ENCODE peak calls at places on chromosome 16, in six cellular contexts. One of them, this sample, is unnamed.

GRCh38 chr16:81143921-81144471 is 47.8 kb upstream of the GCSH start:
- DNase-seq in stimulated activated CD4-positive, alpha-beta T cell treated with anti-CD3 and anti-CD28 coated beads, Interleukin-1b, Interleukin-23, amount 100 ng/mL, for 1 hour: no peak
- DNase-seq in NCI-H748 treated with DMSO at 0.1 percent for 48 hours: no peak
- DNase-seq in GM23248: no peak
- DNase-seq in NCI-H1105 treated with DMSO at 0.1 percent for 48 hours: no peak
- DNase-seq in NCI-H510A: no peak
- DNase-seq in this sample: no peak

GRCh38 chr16:64589836-64590235 is 532.0 kb downstream of the CDH11 start:
- DNase-seq in stimulated activated CD4-positive, alpha-beta T cell treated with anti-CD3 and anti-CD28 coated beads, Interleukin-1b, Interleukin-23, amount 100 ng/mL, for 1 hour: no peak
- DNase-seq in NCI-H748 treated with DMSO at 0.1 percent for 48 hours: no peak
- DNase-seq in GM23248: peak
- DNase-seq in NCI-H1105 treated with DMSO at 0.1 percent for 48 hours: no peak
- DNase-seq in NCI-H510A: no peak
- DNase-seq in this sample: no peak

GRCh38 chr16:51982715-51983680 is 563.9 kb downstream of the TOX3 start:
- DNase-seq in stimulated activated CD4-positive, alpha-beta T cell treated with anti-CD3 and anti-CD28 coated beads, Interleukin-1b, Interleukin-23, amount 100 ng/mL, for 1 hour: no peak
- DNase-seq in NCI-H748 treated with DMSO at 0.1 percent for 48 hours: peak
- DNase-seq in GM23248: peak
- DNase-seq in NCI-H1105 treated with DMSO at 0.1 percent for 48 hours: peak
- DNase-seq in NCI-H510A: peak
- DNase-seq in this sample: no peak

GRCh38 chr16:88315543-88316105 is 67.1 kb upstream of the ZNF469 start:
- DNase-seq in stimulated activated CD4-positive, alpha-beta T cell treated with anti-CD3 and anti-CD28 coated beads, Interleukin-1b, Interleukin-23, amount 100 ng/mL, for 1 hour: no peak
- DNase-seq in NCI-H748 treated with DMSO at 0.1 percent for 48 hours: no peak
- DNase-seq in GM23248: peak
- DNase-seq in NCI-H1105 treated with DMSO at 0.1 percent for 48 hours: no peak
- DNase-seq in NCI-H510A: no peak
- DNase-seq in this sample: no peak

GRCh38 chr16:11156401-11156800 is 99.6 kb downstream of the SOCS1 start:
- DNase-seq in stimulated activated CD4-positive, alpha-beta T cell treated with anti-CD3 and anti-CD28 coated beads, Interleukin-1b, Interleukin-23, amount 100 ng/mL, for 1 hour: no peak
- DNase-seq in NCI-H748 treated with DMSO at 0.1 percent for 48 hours: no peak
- DNase-seq in GM23248: no peak
- DNase-seq in NCI-H1105 treated with DMSO at 0.1 percent for 48 hours: no peak
- DNase-seq in NCI-H510A: no peak
- DNase-seq in this sample: no peak

GRCh38 chr16:11149011-11149616 is 106.9 kb downstream of the SOCS1 start:
- DNase-seq in stimulated activated CD4-positive, alpha-beta T cell treated with anti-CD3 and anti-CD28 coated beads, Interleukin-1b, Interleukin-23, amount 100 ng/mL, for 1 hour: no peak
- DNase-seq in NCI-H748 treated with DMSO at 0.1 percent for 48 hours: no peak
- DNase-seq in GM23248: no peak
- DNase-seq in NCI-H1105 treated with DMSO at 0.1 percent for 48 hours: no peak
- DNase-seq in NCI-H510A: no peak
- DNase-seq in this sample: no peak

GRCh38 chr16:1379054-1379862 is 27.5 kb downstream of the GNPTG start:
- DNase-seq in stimulated activated CD4-positive, alpha-beta T cell treated with anti-CD3 and anti-CD28 coated beads, Interleukin-1b, Interleukin-23, amount 100 ng/mL, for 1 hour: peak
- DNase-seq in NCI-H748 treated with DMSO at 0.1 percent for 48 hours: no peak
- DNase-seq in GM23248: peak
- DNase-seq in NCI-H1105 treated with DMSO at 0.1 percent for 48 hours: peak
- DNase-seq in NCI-H510A: no peak
- DNase-seq in this sample: peak

GRCh38 chr16:12113581-12114375 is 137.2 kb downstream of the SNX29 start:
- DNase-seq in stimulated activated CD4-positive, alpha-beta T cell treated with anti-CD3 and anti-CD28 coated beads, Interleukin-1b, Interleukin-23, amount 100 ng/mL, for 1 hour: no peak
- DNase-seq in NCI-H748 treated with DMSO at 0.1 percent for 48 hours: no peak
- DNase-seq in GM23248: peak
- DNase-seq in NCI-H1105 treated with DMSO at 0.1 percent for 48 hours: no peak
- DNase-seq in NCI-H510A: no peak
- DNase-seq in this sample: no peak

This sample was measured in thoracic aorta.